ENCODE peak calls at places on chromosomes 5 and 9, in four cellular contexts. M is WTC11, G is A549, J is K562. N is an unnamed sample.

GRCh38 chr9:134688661-134689319 is 47.2 kb downstream of the COL5A1 start:
- DNase-seq in M (no peak), G (no peak), J (no peak), N (no peak)

GRCh38 chr5:56479701-56480304 is 246.7 kb upstream of the ANKRD55 start:
- DNase-seq in M (no peak), G (no peak), J (no peak), N (no peak)

GRCh38 chr5:139678751-139679750 is 30.9 kb downstream of the CXXC5 start:
- DNase-seq in M (peak; percentile 38), G (no peak), J (no peak), N (no peak)

GRCh38 chr5:156477196-156477595 is 150.2 kb downstream of the SGCD start:
- DNase-seq in M (no peak), G (no peak), J (no peak), N (no peak)

GRCh38 chr5:138568061-138568824 is 7.0 kb downstream of the HSPA9 start:
- DNase-seq in M (no peak), G (no peak), J (no peak), N (no peak)

GRCh38 chr9:37859043-37859442 is 44.9 kb downstream of the SLC25A51 start:
- DNase-seq in M (no peak), G (peak; percentile 10), J (no peak), N (no peak)

GRCh38 chr5:1879292-1880263 is 3.1 kb downstream of the IRX4 start:
- DNase-seq in M (no peak), G (no peak), J (no peak), N (no peak)

GRCh38 chr5:149853019-149853648 is 91.5 kb downstream of the PDE6A start:
- DNase-seq in M (peak; percentile 82), G (peak; percentile 76), J (peak; percentile 68), N (peak; percentile 58)

GRCh38 chr5:126812199-126812570 is 35.2 kb downstream of the LMNB1 start:
- DNase-seq in M (no peak), G (no peak), J (no peak), N (no peak)

GRCh38 chr5:54673523-54674225 is 156.1 kb downstream of the SNX18 start:
- DNase-seq in M (no peak), G (no peak), J (no peak), N (no peak)

GRCh38 chr5:37836173-37837100 is 3.4 kb downstream of the GDNF start:
- DNase-seq in M (peak; percentile 60), G (peak; percentile 28), J (no peak), N (no peak)

GRCh38 chr5:53944981-53945380 is 365.4 kb downstream of the ARL15 start:
- DNase-seq in M (no peak), G (no peak), J (no peak), N (peak; percentile 42)

GRCh38 chr5:103262422-103262871 is 3.9 kb downstream of the MACIR start:
- DNase-seq in M (no peak), G (no peak), J (no peak), N (no peak)

GRCh38 chr9:131027048-131027871 is 18.3 kb downstream of the LAMC3 start:
- DNase-seq in M (no peak), G (no peak), J (peak; percentile 62), N (no peak)

GRCh38 chr9:34337404-34337803 is 8.0 kb downstream of the NUDT2 start:
- DNase-seq in M (no peak), G (no peak), J (no peak), N (no peak)

GRCh38 chr9:37007295-37007694 is 26.8 kb downstream of the PAX5 start:
- DNase-seq in M (no peak), G (no peak), J (no peak), N (no peak)

GRCh38 chr9:1083325-1083913 is 33.3 kb downstream of the DMRT2 start:
- DNase-seq in M (peak; percentile 64), G (peak; percentile 15), J (no peak), N (no peak)

GRCh38 chr5:14443665-14444064 is 137.9 kb upstream of the OTULINL start:
- DNase-seq in M (no peak), G (no peak), J (no peak), N (no peak)

GRCh38 chr9:125912261-125912660 is 165.1 kb downstream of the PBX3 start:
- DNase-seq in M (no peak), G (no peak), J (no peak), N (no peak)
- TF ChIP-seq HMGXB4 in M (no peak), G (no peak), J (no peak), N (no peak)

GRCh38 chr9:5843450-5844249 is 10.7 kb upstream of the ERMP1 start:
- DNase-seq in M (no peak), G (peak; percentile 57), J (peak; percentile 23), N (peak; percentile 88)
- TF ChIP-seq HMGXB4 in M (no peak), G (no peak), J (no peak), N (peak; percentile 64)

GRCh38 chr5:68465133-68465532 is 249.6 kb downstream of the PIK3R1 start:
- DNase-seq in M (no peak), G (no peak), J (no peak), N (no peak)

GRCh38 chr5:68465934-68466551 is 250.5 kb downstream of the PIK3R1 start:
- DNase-seq in M (no peak), G (no peak), J (peak; percentile 13), N (no peak)

GRCh38 chr5:68467208-68467607 is 251.7 kb downstream of the PIK3R1 start:
- DNase-seq in M (no peak), G (no peak), J (no peak), N (no peak)

GRCh38 chr5:68467791-68468190 is 252.2 kb downstream of the PIK3R1 start:
- DNase-seq in M (no peak), G (no peak), J (no peak), N (no peak)

DNA sequence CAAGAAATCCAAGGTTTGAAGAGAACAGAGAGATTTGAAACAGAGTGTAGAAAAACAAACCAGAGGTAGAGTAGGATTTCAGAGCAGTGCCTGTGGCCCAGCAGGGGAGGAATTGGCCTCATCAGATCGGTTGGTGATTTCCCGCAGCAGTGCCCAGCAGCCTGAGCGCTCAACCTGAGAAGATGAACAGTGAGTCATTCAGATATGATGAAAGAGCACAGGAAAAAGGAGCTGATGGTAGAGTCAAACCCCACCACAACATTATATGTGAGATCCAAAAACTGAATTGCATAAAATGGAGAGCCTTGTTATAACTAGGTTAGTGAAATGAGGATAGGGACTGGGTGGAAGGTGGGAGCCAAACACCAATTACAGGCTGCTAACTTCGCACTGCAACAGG is 248.9 kb downstream of the PIK3R1 start:
- DNase-seq in M (no peak), G (no peak), J (no peak), N (no peak)
- TF ChIP-seq HMGXB4 in M (no peak), G (no peak), J (no peak), N (no peak)

DNA sequence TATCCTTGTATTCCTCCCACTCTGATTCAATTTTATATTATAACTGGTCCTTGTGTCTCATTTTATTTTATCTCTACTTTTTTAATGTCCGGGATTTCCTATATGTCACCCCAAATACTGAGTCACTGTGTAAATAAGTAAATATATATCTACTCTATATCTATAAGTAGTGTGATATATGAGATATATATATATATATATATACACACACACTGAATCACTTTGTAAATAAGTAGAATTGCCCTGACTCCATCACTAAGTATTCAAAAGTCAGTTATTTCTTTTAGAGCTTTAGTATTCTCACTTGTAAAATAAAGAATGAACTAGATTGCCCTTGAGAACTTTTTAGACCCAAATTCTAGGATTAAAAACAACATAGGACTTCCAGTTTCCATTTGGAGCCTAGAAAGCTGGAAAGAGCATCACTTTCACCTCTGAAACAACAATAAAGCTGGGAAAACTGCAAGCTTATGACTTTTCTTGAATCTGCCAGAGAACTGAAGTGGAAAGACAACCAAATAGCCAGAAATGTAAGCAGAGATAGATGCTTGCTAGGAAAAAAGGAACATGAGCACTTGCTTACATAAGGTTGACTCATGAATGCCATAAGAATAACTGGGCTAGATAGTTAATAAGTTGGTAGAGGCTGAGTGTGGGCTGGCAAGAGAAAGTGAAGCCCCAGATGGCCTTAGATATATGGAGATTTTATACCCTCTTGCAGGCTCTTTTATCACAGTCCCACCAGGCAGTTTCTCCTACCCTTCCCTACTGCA is 171.1 kb upstream of the TLX3 start:
- DNase-seq in M (no peak), G (no peak), J (no peak), N (no peak)
- TF ChIP-seq HMGXB4 in M (no peak), G (no peak), J (no peak), N (no peak)

N was measured in HepG2.